ENCODE peak calls at places on chromosomes 5 and 9, in ten cellular contexts. D is uterus, J is heart left ventricle, Y is PC-9, Z is coronary artery, R is AG04449, U is upper lobe of right lung, S is choroid plexus epithelial cell, C is kidney, O is fibroblast of lung. A is an unnamed sample.
A peak's percentile ranks its signal among the peaks of the same experiment; 100 is the strongest.

GRCh38 chr5:83107692-83108410 is 30.5 kb downstream of the XRCC4 start:
- DNase-seq in D (no peak), J (no peak), Y (no peak), Z (no peak), R (no peak), U (no peak), S (no peak), C (no peak), O (no peak), A (no peak)

GRCh38 chr5:23727271-23727670 is 219.9 kb downstream of the PRDM9 start:
- DNase-seq in D (no peak), J (no peak), Y (no peak), Z (no peak), R (no peak), U (no peak), S (no peak), C (no peak), O (no peak), A (peak; percentile 98)

GRCh38 chr5:133962131-133962530 is 6.3 kb downstream of the C5orf15 start:
- DNase-seq in D (no peak), J (no peak), Y (no peak), Z (no peak), R (no peak), U (no peak), S (peak; percentile 65), C (no peak), O (peak; percentile 48), A (no peak)

GRCh38 chr5:5494489-5495402 is 72.3 kb downstream of the ICE1 start:
- DNase-seq in D (peak; percentile 52), J (peak; percentile 86), Y (no peak), Z (no peak), R (no peak), U (peak; percentile 93), S (peak; percentile 78), C (peak; percentile 92), O (peak; percentile 48), A (peak; percentile 39)

GRCh38 chr5:84274585-84275468 is 109.9 kb downstream of the EDIL3 start:
- DNase-seq in D (no peak), J (no peak), Y (no peak), Z (no peak), R (no peak), U (no peak), S (peak; percentile 67), C (no peak), O (peak; percentile 40), A (no peak)

GRCh38 chr9:107484117-107484723 is 5.3 kb downstream of the KLF4 start:
- DNase-seq in D (peak; percentile 49), J (no peak), Y (peak; percentile 65), Z (no peak), R (peak; percentile 34), U (no peak), S (peak; percentile 91), C (no peak), O (peak; percentile 64), A (peak; percentile 72)

GRCh38 chr5:93623153-93623552 is 40.1 kb downstream of the NR2F1 start:
- DNase-seq in D (no peak), J (no peak), Y (no peak), Z (no peak), R (no peak), U (no peak), S (no peak), C (no peak), O (no peak), A (no peak)

GRCh38 chr5:123665822-123666371 is 153.9 kb downstream of the CSNK1G3 start:
- DNase-seq in D (no peak), J (no peak), Y (no peak), Z (no peak), R (no peak), U (no peak), S (no peak), C (no peak), O (no peak), A (no peak)

GRCh38 chr5:57176350-57176857 is 2.5 kb downstream of the GPBP1 start:
- DNase-seq in D (no peak), J (no peak), Y (no peak), Z (no peak), R (no peak), U (no peak), S (peak; percentile 79), C (no peak), O (peak; percentile 85), A (no peak)

GRCh38 chr5:125346316-125346715 is 599.9 kb upstream of the ZNF608 start:
- DNase-seq in D (no peak), J (no peak), Y (no peak), Z (no peak), R (no peak), U (no peak), S (no peak), C (no peak), O (no peak), A (no peak)

GRCh38 chr5:125349432-125349831 is 603.0 kb upstream of the ZNF608 start:
- DNase-seq in D (no peak), J (no peak), Y (no peak), Z (no peak), R (no peak), U (no peak), S (peak; percentile 69), C (no peak), O (peak; percentile 30), A (no peak)

GRCh38 chr5:125342938-125343401 is 596.5 kb upstream of the ZNF608 start:
- DNase-seq in D (no peak), J (no peak), Y (no peak), Z (no peak), R (peak; percentile 53), U (no peak), S (peak; percentile 77), C (no peak), O (peak; percentile 93), A (no peak)

GRCh38 chr5:125348221-125348692 is 601.8 kb upstream of the ZNF608 start:
- DNase-seq in D (no peak), J (no peak), Y (no peak), Z (no peak), R (no peak), U (no peak), S (peak; percentile 36), C (no peak), O (peak; percentile 33), A (no peak)

GRCh38 chr5:125348936-125349335 is 602.5 kb upstream of the ZNF608 start:
- DNase-seq in D (no peak), J (no peak), Y (no peak), Z (no peak), R (no peak), U (no peak), S (no peak), C (no peak), O (no peak), A (no peak)
- TF ChIP-seq CTCF in D (no peak), J (no peak), Y (no peak), Z (no peak), R (no peak), U (no peak), S (no peak), C (no peak), O (no peak), A (no peak)

DNA sequence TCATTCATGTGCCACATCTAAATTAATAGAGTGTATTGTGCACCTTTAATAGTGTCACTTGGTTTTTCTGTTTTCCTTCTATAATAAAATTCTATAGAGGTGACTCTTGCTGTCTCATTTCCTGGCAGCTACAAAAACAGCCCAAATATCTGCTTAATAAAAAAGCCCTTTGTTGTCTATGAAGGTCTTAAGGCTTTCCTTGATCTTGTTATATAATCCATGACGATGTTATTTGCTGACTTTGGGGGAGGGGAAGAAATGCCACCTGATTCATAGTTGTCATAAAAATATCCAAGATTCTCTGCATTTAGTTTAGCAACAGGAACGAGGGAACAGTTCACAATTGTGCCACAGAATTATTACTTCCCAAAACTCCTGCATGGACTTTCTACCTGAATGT is 31.3 kb downstream of the CPEB4 start:
- DNase-seq in D (no peak), J (no peak), Y (peak; percentile 88), Z (no peak), R (no peak), U (no peak), S (peak; percentile 18), C (no peak), O (peak; percentile 44), A (no peak)
- H3K4me3 ChIP-seq in D (no peak overlapping the region), J (peak overlapping the region; percentile 55), Y (peak overlapping the region; percentile 79), Z (no peak overlapping the region), R (no peak overlapping the region), U (no peak overlapping the region), S (no peak overlapping the region), C (no peak overlapping the region), O (peak overlapping the region; percentile 93), A (peak overlapping the region; percentile 52)

GRCh38 chr5:111756701-111757581 is at the start of gene NREP:
- DNase-seq in D (peak; percentile 88), J (peak; percentile 94), Y (peak; percentile 68), Z (peak; percentile 90), R (peak; percentile 91), U (peak; percentile 94), S (peak; percentile 97), C (peak; percentile 97), O (peak; percentile 98), A (peak; percentile 91)
- TF ChIP-seq CTCF in D (peak; percentile 67), J (peak; percentile 45), Y (peak; percentile 30), Z (peak; percentile 22), R (peak; percentile 71), U (peak; percentile 30), S (peak; percentile 67), C (peak; percentile 40), O (peak; percentile 56), A (peak; percentile 40)

GRCh38 chr5:140631063-140631462 is 1.9 kb downstream of the CD14 start:
- DNase-seq in D (no peak), J (no peak), Y (no peak), Z (no peak), R (no peak), U (no peak), S (no peak), C (no peak), O (no peak), A (no peak)

GRCh38 chr5:140631831-140632365 is 1.1 kb downstream of the CD14 start:
- DNase-seq in D (no peak), J (peak; percentile 67), Y (no peak), Z (no peak), R (no peak), U (no peak), S (no peak), C (peak; percentile 75), O (no peak), A (no peak)

GRCh38 chr5:140634103-140634502 is 1.1 kb upstream of the CD14 start:
- DNase-seq in D (no peak), J (no peak), Y (no peak), Z (no peak), R (no peak), U (no peak), S (no peak), C (no peak), O (no peak), A (no peak)

GRCh38 chr5:140633081-140633471 is at the start of gene CD14:
- DNase-seq in D (no peak), J (peak; percentile 70), Y (peak; percentile 69), Z (peak; percentile 80), R (no peak), U (peak; percentile 72), S (peak; percentile 44), C (peak; percentile 84), O (no peak), A (no peak)

DNA sequence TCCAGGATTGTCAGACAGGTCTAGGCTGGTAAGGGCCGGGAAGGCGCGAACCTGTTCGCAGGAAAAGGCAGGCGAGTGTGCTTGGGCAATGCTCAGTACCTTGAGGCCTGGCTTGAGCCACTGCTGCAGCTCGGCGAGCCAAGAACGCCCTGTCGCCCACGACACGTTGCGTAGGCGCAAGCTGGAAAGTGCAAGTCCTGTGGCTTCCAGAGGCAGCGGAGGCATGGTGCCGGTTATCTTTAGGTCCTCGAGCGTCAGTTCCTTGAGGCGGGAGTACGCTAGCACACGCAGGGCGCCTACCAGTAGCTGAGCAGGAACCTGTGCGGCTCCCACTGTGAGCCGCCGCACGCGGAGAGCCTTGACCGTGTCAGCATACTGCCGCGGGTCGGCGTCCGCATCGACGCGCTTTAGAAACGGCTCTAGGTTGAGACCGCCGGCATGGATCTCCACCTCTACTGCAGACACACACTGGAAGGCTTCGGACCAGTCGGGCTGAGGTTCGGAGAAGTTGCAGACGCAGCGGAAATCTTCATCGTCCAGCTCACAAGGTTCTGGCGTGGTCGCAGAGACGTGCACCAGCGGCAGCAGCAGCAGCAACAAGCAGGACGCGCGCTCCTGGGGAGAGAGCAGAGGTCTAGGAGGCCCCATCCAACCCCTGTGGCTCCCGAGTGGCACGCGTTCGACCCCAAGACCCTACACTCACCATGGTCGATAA is 452 bp downstream of the CD14 start:
- DNase-seq in D (peak; percentile 31), J (peak; percentile 85), Y (no peak), Z (peak; percentile 82), R (no peak), U (peak; percentile 92), S (peak; percentile 52), C (peak; percentile 86), O (peak; percentile 65), A (no peak)
- H3K4me3 ChIP-seq in D (peak overlapping the region; percentile 45), J (peak overlapping the region; percentile 61), Y (peak overlapping the region; percentile 31), Z (peak overlapping the region; percentile 74), R (peak overlapping the region; percentile 56), U (peak overlapping the region; percentile 61), S (peak overlapping the region; percentile 57), C (peak overlapping the region; percentile 83), O (peak overlapping the region; percentile 15), A (no peak overlapping the region)